ENCODE peak calls at places on chromosomes 5 and 9, in seven cellular contexts. One of them, this sample, is unnamed.

GRCh38 chr5:64836190-64836750 is 67.5 kb downstream of the CWC27 start:
- DNase-seq in psoas muscle: no peak
- DNase-seq in endothelial cell: no peak
- DNase-seq in foreskin keratinocyte: no peak
- DNase-seq in NCI-H1092 treated with DMSO at 0.1 percent for 48 hours: no peak
- DNase-seq in ovary: no peak
- DNase-seq in heart right ventricle: no peak
- DNase-seq in this sample: no peak

GRCh38 chr9:132447346-132447745 is 37.3 kb downstream of the CFAP77 start:
- DNase-seq in NCI-H1092 treated with DMSO at 0.1 percent for 48 hours: no peak
- DNase-seq in heart right ventricle: no peak
- DNase-seq in endothelial cell: peak
- DNase-seq in ovary: no peak
- DNase-seq in psoas muscle: no peak
- DNase-seq in foreskin keratinocyte: no peak
- DNase-seq in this sample: peak

GRCh38 chr9:116124472-116125040 is 29.0 kb upstream of the PAPPA start:
- DNase-seq in endothelial cell: no peak
- DNase-seq in psoas muscle: no peak
- DNase-seq in heart right ventricle: no peak
- DNase-seq in NCI-H1092 treated with DMSO at 0.1 percent for 48 hours: no peak
- DNase-seq in foreskin keratinocyte: peak
- DNase-seq in ovary: no peak
- DNase-seq in this sample: no peak

GRCh38 chr5:81626524-81626923 is 124.4 kb downstream of the SSBP2 start:
- DNase-seq in ovary: no peak
- DNase-seq in heart right ventricle: no peak
- DNase-seq in endothelial cell: peak
- DNase-seq in NCI-H1092 treated with DMSO at 0.1 percent for 48 hours: no peak
- DNase-seq in foreskin keratinocyte: peak
- DNase-seq in psoas muscle: no peak
- DNase-seq in this sample: no peak

GRCh38 chr9:121690316-121690715 is 38.9 kb downstream of the DAB2IP start:
- DNase-seq in foreskin keratinocyte: no peak
- DNase-seq in ovary: no peak
- DNase-seq in heart right ventricle: no peak
- DNase-seq in NCI-H1092 treated with DMSO at 0.1 percent for 48 hours: no peak
- DNase-seq in endothelial cell: no peak
- DNase-seq in psoas muscle: peak
- DNase-seq in this sample: no peak

GRCh38 chr5:40652441-40653220 is 27.1 kb upstream of the PTGER4 start:
- DNase-seq in ovary: no peak
- DNase-seq in foreskin keratinocyte: no peak
- DNase-seq in psoas muscle: no peak
- DNase-seq in heart right ventricle: no peak
- DNase-seq in endothelial cell: no peak
- DNase-seq in NCI-H1092 treated with DMSO at 0.1 percent for 48 hours: no peak
- DNase-seq in this sample: no peak

GRCh38 chr9:128124451-128124850 is 3.1 kb downstream of the PTGES2 start:
- DNase-seq in NCI-H1092 treated with DMSO at 0.1 percent for 48 hours: no peak
- DNase-seq in endothelial cell: no peak
- DNase-seq in heart right ventricle: no peak
- DNase-seq in foreskin keratinocyte: no peak
- DNase-seq in ovary: peak
- DNase-seq in psoas muscle: peak
- DNase-seq in this sample: no peak

GRCh38 chr9:26077860-26078259 is 399.6 kb upstream of the TUSC1 start:
- DNase-seq in endothelial cell: no peak
- DNase-seq in foreskin keratinocyte: no peak
- DNase-seq in ovary: no peak
- DNase-seq in psoas muscle: peak
- DNase-seq in heart right ventricle: no peak
- DNase-seq in NCI-H1092 treated with DMSO at 0.1 percent for 48 hours: no peak
- DNase-seq in this sample: no peak

GRCh38 chr9:91840882-91841281 is 109.1 kb downstream of the ROR2 start:
- DNase-seq in psoas muscle: no peak
- DNase-seq in endothelial cell: no peak
- DNase-seq in foreskin keratinocyte: no peak
- DNase-seq in ovary: no peak
- DNase-seq in NCI-H1092 treated with DMSO at 0.1 percent for 48 hours: no peak
- DNase-seq in heart right ventricle: no peak
- DNase-seq in this sample: no peak

GRCh38 chr9:129761901-129762359 is 9.1 kb upstream of the PTGES start:
- DNase-seq in foreskin keratinocyte: no peak
- DNase-seq in psoas muscle: no peak
- DNase-seq in heart right ventricle: no peak
- DNase-seq in NCI-H1092 treated with DMSO at 0.1 percent for 48 hours: no peak
- DNase-seq in ovary: no peak
- DNase-seq in endothelial cell: no peak
- DNase-seq in this sample: no peak

GRCh38 chr5:3092664-3093063 is 341.2 kb upstream of the IRX2 start:
- DNase-seq in psoas muscle: no peak
- DNase-seq in ovary: no peak
- DNase-seq in foreskin keratinocyte: no peak
- DNase-seq in heart right ventricle: no peak
- DNase-seq in endothelial cell: no peak
- DNase-seq in NCI-H1092 treated with DMSO at 0.1 percent for 48 hours: no peak
- DNase-seq in this sample: no peak

GRCh38 chr5:177457239-177458121 is 10.9 kb downstream of the PRR7 start:
- DNase-seq in NCI-H1092 treated with DMSO at 0.1 percent for 48 hours: peak
- DNase-seq in foreskin keratinocyte: peak
- DNase-seq in endothelial cell: peak
- DNase-seq in ovary: peak
- DNase-seq in psoas muscle: peak
- DNase-seq in heart right ventricle: peak
- DNase-seq in this sample: peak

GRCh38 chr9:94908583-94909249 is 182.2 kb downstream of the AOPEP start:
- DNase-seq in foreskin keratinocyte: no peak
- DNase-seq in NCI-H1092 treated with DMSO at 0.1 percent for 48 hours: no peak
- DNase-seq in ovary: no peak
- DNase-seq in psoas muscle: no peak
- DNase-seq in endothelial cell: no peak
- DNase-seq in heart right ventricle: peak
- DNase-seq in this sample: no peak